ENCODE peak calls at places on chromosomes 11 and 22, in four cellular contexts. One of them, this sample, is unnamed.

GRCh38 chr22:43919106-43919965 is 4.3 kb upstream of the PNPLA3 start:
- DNase-seq in dorsolateral prefrontal cortex: no peak
- DNase-seq in adrenal gland: no peak
- DNase-seq in lower lobe of right lung: no peak
- DNase-seq in this sample: peak

GRCh38 chr22:35258144-35258988 is 1.1 kb downstream of the HMGXB4 start:
- DNase-seq in adrenal gland: no peak
- DNase-seq in lower lobe of right lung: no peak
- DNase-seq in dorsolateral prefrontal cortex: no peak
- DNase-seq in this sample: no peak

GRCh38 chr11:58674609-58675008 is 52.1 kb downstream of the CNTF start:
- DNase-seq in adrenal gland: peak
- DNase-seq in dorsolateral prefrontal cortex: no peak
- DNase-seq in lower lobe of right lung: no peak
- DNase-seq in this sample: peak

GRCh38 chr11:6926208-6927029 is at the start of gene ZNF215:
- DNase-seq in adrenal gland: peak
- DNase-seq in lower lobe of right lung: peak
- DNase-seq in dorsolateral prefrontal cortex: peak
- DNase-seq in this sample: peak

GRCh38 chr11:128516467-128516778 is 70.9 kb downstream of the ETS1 start:
- DNase-seq in adrenal gland: no peak
- DNase-seq in dorsolateral prefrontal cortex: no peak
- DNase-seq in lower lobe of right lung: no peak
- DNase-seq in this sample: no peak

GRCh38 chr11:115499891-115500290 is 4.3 kb downstream of the CADM1 start:
- DNase-seq in lower lobe of right lung: no peak
- DNase-seq in dorsolateral prefrontal cortex: no peak
- DNase-seq in adrenal gland: no peak
- DNase-seq in this sample: no peak

GRCh38 chr22:40043086-40043485 is 48.3 kb downstream of the FAM83F start:
- DNase-seq in adrenal gland: peak
- DNase-seq in dorsolateral prefrontal cortex: no peak
- DNase-seq in lower lobe of right lung: no peak
- DNase-seq in this sample: no peak

GRCh38 chr22:38086942-38087341 is 3.0 kb upstream of the SLC16A8 start:
- DNase-seq in lower lobe of right lung: peak
- DNase-seq in adrenal gland: no peak
- DNase-seq in dorsolateral prefrontal cortex: no peak
- DNase-seq in this sample: no peak

GRCh38 chr11:94129505-94130335 is 1.1 kb downstream of the PANX1 start:
- DNase-seq in adrenal gland: no peak
- DNase-seq in lower lobe of right lung: no peak
- DNase-seq in dorsolateral prefrontal cortex: no peak
- DNase-seq in this sample: no peak

GRCh38 chr22:50544746-50545253 is 899 bp upstream of the KLHDC7B start:
- DNase-seq in dorsolateral prefrontal cortex: no peak
- DNase-seq in adrenal gland: no peak
- DNase-seq in lower lobe of right lung: peak
- DNase-seq in this sample: peak

GRCh38 chr11:128482512-128483191 is 104.7 kb downstream of the ETS1 start:
- DNase-seq in dorsolateral prefrontal cortex: no peak
- DNase-seq in lower lobe of right lung: no peak
- DNase-seq in adrenal gland: no peak
- DNase-seq in this sample: no peak

GRCh38 chr11:68300076-68300830 is 12.1 kb upstream of the LRP5 start:
- DNase-seq in adrenal gland: no peak
- DNase-seq in dorsolateral prefrontal cortex: no peak
- DNase-seq in lower lobe of right lung: no peak
- DNase-seq in this sample: no peak

DNA sequence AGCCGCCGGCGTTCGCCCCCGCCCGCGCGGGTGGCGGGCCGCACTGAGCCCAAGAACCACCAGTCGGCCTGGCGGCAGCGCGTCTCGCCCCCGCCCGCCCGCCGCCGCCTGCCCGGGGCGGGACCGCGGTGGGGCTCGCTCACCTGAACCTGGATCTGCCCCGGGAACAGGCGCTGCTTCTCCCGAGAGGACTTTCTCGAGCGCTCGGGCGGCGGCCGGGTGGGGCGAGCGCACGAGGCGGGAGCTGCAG is 178 bp downstream of the MYH9 start:
- DNase-seq in dorsolateral prefrontal cortex: no peak
- DNase-seq in adrenal gland: no peak
- DNase-seq in lower lobe of right lung: no peak
- DNase-seq in this sample: no peak
- H3K27ac ChIP-seq in dorsolateral prefrontal cortex: peak
- H3K27ac ChIP-seq in adrenal gland: peak
- H3K27ac ChIP-seq in lower lobe of right lung: peak
- H3K27ac ChIP-seq in this sample: peak

GRCh38 chr11:85947431-85948272 is 92.5 kb downstream of the CCDC83 start:
- DNase-seq in lower lobe of right lung: no peak
- DNase-seq in adrenal gland: peak
- DNase-seq in dorsolateral prefrontal cortex: no peak
- DNase-seq in this sample: no peak

GRCh38 chr11:85948884-85949283 is 93.7 kb downstream of the CCDC83 start:
- DNase-seq in dorsolateral prefrontal cortex: no peak
- DNase-seq in lower lobe of right lung: no peak
- DNase-seq in adrenal gland: no peak
- DNase-seq in this sample: no peak

GRCh38 chr11:85945296-85945695 is 90.1 kb downstream of the CCDC83 start:
- DNase-seq in adrenal gland: no peak
- DNase-seq in dorsolateral prefrontal cortex: no peak
- DNase-seq in lower lobe of right lung: no peak
- DNase-seq in this sample: no peak

GRCh38 chr11:85945788-85946187 is 90.6 kb downstream of the CCDC83 start:
- DNase-seq in dorsolateral prefrontal cortex: no peak
- DNase-seq in lower lobe of right lung: no peak
- DNase-seq in adrenal gland: no peak
- DNase-seq in this sample: no peak

GRCh38 chr11:85946221-85946620 is 91.0 kb downstream of the CCDC83 start:
- DNase-seq in dorsolateral prefrontal cortex: no peak
- DNase-seq in lower lobe of right lung: no peak
- DNase-seq in adrenal gland: no peak
- DNase-seq in this sample: no peak
- TF ChIP-seq CTCF in dorsolateral prefrontal cortex: peak
- TF ChIP-seq CTCF in lower lobe of right lung: no peak
- TF ChIP-seq CTCF in adrenal gland: no peak
- TF ChIP-seq CTCF in this sample: no peak

GRCh38 chr11:57514538-57515331 is 767 bp downstream of the SLC43A1 start:
- DNase-seq in lower lobe of right lung: peak
- DNase-seq in adrenal gland: peak
- DNase-seq in dorsolateral prefrontal cortex: no peak
- DNase-seq in this sample: peak
- H3K27ac ChIP-seq in lower lobe of right lung: peak
- H3K27ac ChIP-seq in adrenal gland: peak
- H3K27ac ChIP-seq in dorsolateral prefrontal cortex: peak
- H3K27ac ChIP-seq in this sample: peak

DNA sequence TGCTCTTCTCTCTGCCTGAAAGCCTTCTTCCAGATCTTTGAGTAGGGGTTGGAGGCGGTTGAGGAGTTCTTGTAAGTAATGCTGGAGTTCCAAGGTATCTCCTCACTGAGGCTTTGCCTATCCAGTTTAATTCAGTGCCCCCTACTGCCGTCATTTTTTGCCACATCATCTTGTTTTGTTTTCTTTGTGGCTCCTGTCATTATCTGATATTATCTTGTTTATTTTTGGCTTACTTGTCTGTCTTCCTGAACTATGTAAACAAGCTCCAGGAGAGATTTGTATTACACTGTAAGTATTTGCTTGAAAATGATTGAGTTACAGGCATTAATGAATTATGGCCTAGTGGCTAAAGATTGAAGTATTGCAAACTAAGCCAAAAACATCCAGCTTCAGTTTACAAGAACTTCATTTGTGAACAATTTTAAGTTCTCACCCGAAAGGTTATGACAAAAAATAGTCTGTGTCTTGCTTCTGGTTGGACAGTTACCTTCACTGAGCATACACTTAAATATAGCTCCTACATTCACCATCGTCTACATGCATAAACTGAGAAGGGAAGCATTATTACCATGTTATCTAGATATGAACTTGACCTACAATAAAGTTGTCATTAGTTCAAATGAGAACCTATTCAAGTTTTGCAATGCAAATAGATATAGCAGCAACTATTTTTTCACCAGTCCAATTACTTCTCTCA is 154.8 kb downstream of the ARHGAP42 start:
- DNase-seq in adrenal gland: no peak
- DNase-seq in lower lobe of right lung: no peak
- DNase-seq in dorsolateral prefrontal cortex: no peak
- DNase-seq in this sample: no peak
- TF ChIP-seq CTCF in adrenal gland: no peak
- TF ChIP-seq CTCF in lower lobe of right lung: no peak
- TF ChIP-seq CTCF in dorsolateral prefrontal cortex: no peak
- TF ChIP-seq CTCF in this sample: no peak

GRCh38 chr11:19079643-19080440 is 19.3 kb upstream of the MRGPRX2 start:
- DNase-seq in lower lobe of right lung: no peak
- DNase-seq in dorsolateral prefrontal cortex: no peak
- DNase-seq in adrenal gland: peak
- DNase-seq in this sample: no peak
- H3K27ac ChIP-seq in lower lobe of right lung: no peak
- H3K27ac ChIP-seq in dorsolateral prefrontal cortex: no peak
- H3K27ac ChIP-seq in adrenal gland: peak
- H3K27ac ChIP-seq in this sample: no peak

GRCh38 chr11:17528181-17528691 is 16.0 kb downstream of the USH1C start:
- DNase-seq in dorsolateral prefrontal cortex: peak
- DNase-seq in lower lobe of right lung: no peak
- DNase-seq in adrenal gland: peak
- DNase-seq in this sample: peak
- TF ChIP-seq CTCF in dorsolateral prefrontal cortex: peak
- TF ChIP-seq CTCF in lower lobe of right lung: peak
- TF ChIP-seq CTCF in adrenal gland: peak
- TF ChIP-seq CTCF in this sample: peak

This sample was measured in stomach.